ENCODE peak calls at places on chromosomes 3 and 15, in six cellular contexts. D, R, F, C, S and H are unnamed samples. For H3K9me3, the result is how much of the 10 kb centered on the place peaks cover.

GRCh38 chr15:63950911-63951481 is 95.3 kb downstream of the DAPK2 start:
- DNase-seq in S (no peak), F (no peak), C (no peak), R (no peak), D (peak), H (no peak)

GRCh38 chr3:14466179-14466903 is 63.9 kb downstream of the SLC6A6 start:
- DNase-seq in F (no peak), D (no peak), S (no peak), C (no peak), R (no peak), H (peak)

GRCh38 chr3:43013743-43014155 is 34.6 kb downstream of the GASK1A start:
- DNase-seq in R (no peak), F (no peak), C (no peak), D (no peak), S (no peak), H (no peak)

GRCh38 chr3:15345608-15346137 is 13.3 kb upstream of the SH3BP5 start:
- DNase-seq in C (no peak), S (no peak), F (no peak), R (no peak), D (no peak), H (no peak)

GRCh38 chr3:112647122-112647521 is 6.2 kb upstream of the CCDC80 start:
- DNase-seq in F (peak), R (no peak), S (peak), C (peak), D (peak), H (no peak)

GRCh38 chr15:98663606-98664005 is 15.3 kb downstream of the IGF1R start:
- DNase-seq in S (no peak), R (no peak), D (no peak), C (no peak), F (no peak), H (no peak)

GRCh38 chr3:140917769-140918168 is 23.9 kb upstream of the SLC25A36 start:
- DNase-seq in C (no peak), D (no peak), S (no peak), R (no peak), F (no peak), H (no peak)

GRCh38 chr3:189999718-190000117 is 121.0 kb downstream of the P3H2 start:
- DNase-seq in C (no peak), F (no peak), S (no peak), R (no peak), D (peak), H (no peak)

GRCh38 chr15:90895571-90896117 is 7.5 kb upstream of the MAN2A2 start:
- DNase-seq in D (no peak), C (no peak), S (no peak), R (peak), F (peak), H (no peak)

GRCh38 chr3:71728632-71729342 is 3.6 kb upstream of the EIF4E3 start:
- DNase-seq in S (peak), D (peak), C (peak), F (peak), R (peak), H (no peak)

DNA sequence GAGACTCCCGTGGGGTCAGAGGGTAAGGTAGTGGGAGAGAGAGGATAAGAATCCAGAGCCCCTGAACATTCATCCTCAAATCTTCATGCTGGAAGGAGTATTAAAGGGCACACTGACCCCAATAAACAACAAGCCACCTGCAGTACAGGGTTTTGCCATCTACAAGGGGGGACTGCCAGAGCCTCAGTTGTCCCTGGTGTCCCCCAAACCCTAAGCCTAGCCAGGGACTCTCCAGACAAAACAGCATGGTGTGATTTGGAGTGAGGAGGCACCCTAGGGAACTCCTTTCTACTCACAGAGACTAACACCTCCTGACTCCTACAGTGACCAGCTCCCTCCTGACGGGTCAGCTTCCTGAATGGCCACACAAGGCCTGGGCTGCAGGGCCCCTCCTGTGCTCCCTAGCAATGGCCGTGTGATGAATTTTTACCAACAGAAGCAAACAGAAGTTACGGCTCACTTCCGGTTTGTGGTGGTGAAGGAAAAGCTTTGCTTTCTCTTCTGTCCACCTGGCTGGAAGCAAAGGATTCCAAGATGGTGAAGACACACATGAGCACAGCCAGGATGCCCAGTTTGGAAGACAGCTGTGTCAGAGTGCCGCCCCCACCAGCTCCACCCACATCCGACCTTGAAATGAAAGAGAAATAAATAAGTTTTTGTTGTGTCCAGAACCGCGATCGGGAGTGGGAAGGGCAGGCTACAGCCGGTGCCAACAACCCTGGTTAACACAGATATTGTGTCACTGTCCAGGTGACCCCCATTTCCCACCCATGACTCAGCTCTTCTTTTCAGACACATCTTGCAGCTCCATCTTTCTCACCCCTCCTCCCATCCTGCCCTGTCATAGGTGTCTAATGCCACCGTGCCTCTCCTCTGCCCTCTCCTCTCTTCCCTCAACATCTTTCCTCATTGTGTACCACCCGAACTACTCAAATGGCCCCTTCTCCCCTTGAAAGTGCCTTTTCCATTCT is 69.6 kb upstream of the ATP13A3 start:
- DNase-seq in S (no peak), R (peak), F (no peak), D (peak), C (no peak), H (no peak)
- H3K9ac ChIP-seq in S (no peak), R (peak), F (no peak), D (no peak), C (no peak), H (no peak)

GRCh38 chr3:120040813-120041377 is 53.4 kb downstream of the GSK3B start:
- DNase-seq in C (no peak), S (peak), F (peak), D (no peak), R (no peak), H (peak)
- H3K9me3 ChIP-seq in C (half or more), S (under half), F (under half), D (under half), R (under half), H (under half)

DNA sequence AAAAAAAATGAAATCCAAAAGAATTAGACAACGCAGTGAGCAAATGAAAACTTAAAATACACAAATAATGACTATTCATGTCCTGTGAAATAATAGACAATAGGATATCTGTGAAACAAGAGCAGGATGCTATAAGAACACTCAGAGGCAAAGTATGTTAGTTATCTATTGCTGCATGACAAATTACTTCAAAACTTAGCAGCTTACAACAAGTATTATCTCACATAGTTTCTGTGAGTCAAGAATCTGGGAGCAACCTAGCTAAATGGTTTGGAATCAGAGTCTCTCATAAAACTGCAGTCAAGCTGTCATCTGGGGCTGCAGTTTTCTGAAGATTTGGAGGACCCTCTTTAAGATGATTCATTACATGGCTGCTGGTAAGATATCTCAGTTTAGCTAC is 36.5 kb upstream of the ZMAT3 start:
- DNase-seq in D (peak), F (no peak), S (no peak), C (no peak), R (no peak), H (no peak)
- H3K9ac ChIP-seq in D (peak), F (no peak), S (no peak), C (no peak), R (no peak), H (no peak)

GRCh38 chr3:25904248-25904647 is 114.4 kb downstream of the OXSM start:
- DNase-seq in D (no peak), F (peak), C (no peak), S (peak), R (no peak), H (no peak)
- H3K9me3 ChIP-seq in D (under half), F (under half), C (under half), S (under half), R (under half), H (under half)

GRCh38 chr15:40300367-40300766 is 7.4 kb downstream of the PLCB2 start:
- DNase-seq in C (no peak), D (no peak), F (no peak), R (no peak), S (no peak), H (no peak)

GRCh38 chr15:40302981-40303380 is 4.8 kb downstream of the PLCB2 start:
- DNase-seq in F (no peak), S (no peak), R (no peak), C (no peak), D (no peak), H (peak)

GRCh38 chr15:40300771-40301170 is 7.0 kb downstream of the PLCB2 start:
- DNase-seq in D (no peak), S (no peak), R (peak), F (no peak), C (no peak), H (no peak)

GRCh38 chr15:40302288-40302886 is 5.3 kb downstream of the PLCB2 start:
- DNase-seq in R (no peak), S (no peak), F (no peak), C (no peak), D (no peak), H (peak)

GRCh38 chr15:40301467-40302179 is 6.1 kb downstream of the PLCB2 start:
- DNase-seq in F (no peak), R (peak), C (no peak), S (peak), D (no peak), H (peak)
- H3K9ac ChIP-seq in F (no peak), R (peak), C (peak), S (no peak), D (no peak), H (no peak)

GRCh38 chr15:26378304-26378703 is 394.6 kb downstream of the GABRB3 start:
- DNase-seq in S (no peak), R (no peak), F (no peak), C (no peak), D (no peak), H (no peak)

GRCh38 chr15:26376243-26376642 is 396.6 kb downstream of the GABRB3 start:
- DNase-seq in F (no peak), C (no peak), R (no peak), D (no peak), S (no peak), H (no peak)

GRCh38 chr15:26372712-26373111 is 400.2 kb downstream of the GABRB3 start:
- DNase-seq in C (no peak), F (peak), R (no peak), S (no peak), D (no peak), H (no peak)
- H3K9me3 ChIP-seq in C (under half), F (under half), R (under half), S (under half), D (under half), H (under half)

GRCh38 chr15:78007211-78007956 is 70.1 kb downstream of the TBC1D2B start:
- DNase-seq in S (no peak), F (no peak), R (no peak), C (no peak), D (no peak), H (no peak)
- H3K9ac ChIP-seq in S (no peak), F (no peak), R (no peak), C (no peak), D (peak), H (no peak)

GRCh38 chr3:164984947-164985346 is 93.3 kb downstream of the SI start:
- DNase-seq in S (no peak), C (no peak), F (no peak), D (no peak), R (no peak), H (no peak)
- H3K9me3 ChIP-seq in S (under half), C (under half), F (under half), D (under half), R (under half), H (under half)